ENCODE peak calls at places on chromosome 13, in five cellular contexts. Z is ELR, V is left cardiac atrium, U is ovary, N is islet precursor cell. T is an unnamed sample.

GRCh38 chr13:85486663-85487062 is 312.6 kb downstream of the SLITRK6 start:
- DNase-seq in N (no peak), V (no peak), Z (no peak), U (no peak), T (no peak)

GRCh38 chr13:22270881-22271280 is 600.0 kb downstream of the FGF9 start:
- DNase-seq in U (no peak), N (no peak), Z (no peak), V (no peak), T (no peak)

GRCh38 chr13:106521101-106521799 is 14.2 kb downstream of the EFNB2 start:
- DNase-seq in Z (no peak), N (no peak), U (no peak), V (no peak), T (no peak)

GRCh38 chr13:26379831-26380230 is 125.9 kb downstream of the CDK8 start:
- DNase-seq in V (no peak), N (no peak), U (no peak), Z (no peak), T (no peak)

GRCh38 chr13:83215627-83216026 is 666.6 kb downstream of the SLITRK1 start:
- DNase-seq in U (no peak), Z (peak), V (no peak), N (no peak), T (no peak)

GRCh38 chr13:96934889-96935490 is 59.3 kb downstream of the OXGR1 start:
- DNase-seq in Z (no peak), U (no peak), N (peak), V (no peak), T (no peak)

GRCh38 chr13:23609414-23610186 is 39.4 kb downstream of the TNFRSF19 start:
- DNase-seq in V (no peak), Z (peak), N (no peak), U (peak), T (no peak)

GRCh38 chr13:111479412-111479811 is 159.0 kb downstream of the TEX29 start:
- DNase-seq in U (no peak), Z (no peak), V (no peak), N (no peak), T (no peak)

GRCh38 chr13:91154954-91155353 is 192.5 kb upstream of the MIR17HG start:
- DNase-seq in U (no peak), V (no peak), N (no peak), Z (no peak), T (no peak)

GRCh38 chr13:45048890-45049407 is 59.6 kb downstream of the GPALPP1 start:
- DNase-seq in U (no peak), V (no peak), Z (no peak), N (no peak), T (no peak)

GRCh38 chr13:90686438-90686837 is 661.0 kb upstream of the MIR17HG start:
- DNase-seq in Z (peak), N (no peak), V (no peak), U (no peak), T (no peak)

GRCh38 chr13:111908391-111908790 is 158.6 kb upstream of the SOX1 start:
- DNase-seq in N (peak), U (no peak), Z (no peak), V (no peak), T (no peak)

GRCh38 chr13:71866173-71867091 is 572 bp downstream of the DACH1 start:
- DNase-seq in V (peak), N (peak), Z (peak), U (no peak), T (peak)

GRCh38 chr13:111247552-111247951 is 72.9 kb upstream of the TEX29 start:
- DNase-seq in N (peak), V (no peak), U (no peak), Z (no peak), T (peak)

GRCh38 chr13:99617474-99618255 is 116.4 kb downstream of the TM9SF2 start:
- DNase-seq in U (peak), N (peak), Z (peak), V (peak), T (peak)

GRCh38 chr13:46475586-46475991 is 77.4 kb upstream of the LRCH1 start:
- DNase-seq in U (no peak), Z (peak), V (no peak), N (no peak), T (no peak)

GRCh38 chr13:50015263-50015662 is at the start of gene KCNRG:
- DNase-seq in U (no peak), V (no peak), N (no peak), Z (no peak), T (no peak)

GRCh38 chr13:42101821-42102580 is 53.6 kb downstream of the DGKH start:
- DNase-seq in V (no peak), Z (no peak), N (no peak), U (no peak), T (peak)

GRCh38 chr13:18943273-18943672 is 238.4 kb downstream of the TUBA3C start:
- DNase-seq in V (no peak), U (no peak), Z (no peak), N (no peak), T (no peak)

GRCh38 chr13:111302045-111302722 is 18.3 kb upstream of the TEX29 start:
- DNase-seq in Z (no peak), U (no peak), N (no peak), V (peak), T (no peak)

GRCh38 chr13:35144496-35144895 is 202.4 kb downstream of the NBEA start:
- DNase-seq in U (no peak), V (no peak), Z (peak), N (peak), T (no peak)

GRCh38 chr13:73970413-73971055 is 163.7 kb downstream of the KLF12 start:
- DNase-seq in V (no peak), U (no peak), Z (no peak), N (no peak), T (no peak)

GRCh38 chr13:108084840-108085239 is 130.5 kb downstream of the LIG4 start:
- DNase-seq in N (no peak), U (no peak), Z (no peak), V (no peak), T (no peak)

GRCh38 chr13:20401586-20401957 is 124.1 kb downstream of the CRYL1 start:
- DNase-seq in V (no peak), N (no peak), Z (no peak), U (no peak), T (no peak)

GRCh38 chr13:38624822-38625221 is 62.1 kb upstream of the FREM2 start:
- DNase-seq in Z (no peak), V (no peak), N (no peak), U (no peak), T (no peak)

GRCh38 chr13:42401376-42401775 is 129.4 kb downstream of the AKAP11 start:
- DNase-seq in Z (no peak), N (no peak), U (no peak), V (no peak), T (no peak)

GRCh38 chr13:93505104-93505952 is 278.7 kb downstream of the GPC6 start:
- DNase-seq in N (peak), U (no peak), V (peak), Z (no peak), T (no peak)

GRCh38 chr13:20923272-20923671 is 20.7 kb upstream of the XPO4 start:
- DNase-seq in N (no peak), U (no peak), V (no peak), Z (no peak), T (no peak)

GRCh38 chr13:101660711-101661110 is 208.2 kb downstream of the ITGBL1 start:
- DNase-seq in U (no peak), Z (no peak), V (no peak), N (no peak), T (no peak)

GRCh38 chr13:107351305-107351704 is 783.4 kb upstream of the ARGLU1 start:
- DNase-seq in N (peak), U (no peak), V (no peak), Z (no peak), T (no peak)

GRCh38 chr13:21637296-21637695 is 33.3 kb upstream of the MICU2 start:
- DNase-seq in V (peak), U (no peak), N (no peak), Z (peak), T (no peak)

GRCh38 chr13:97568850-97569249 is 134.9 kb downstream of the RAP2A start:
- DNase-seq in N (peak), U (no peak), Z (no peak), V (no peak), T (no peak)

GRCh38 chr13:73060251-73061160 is 1.7 kb downstream of the KLF5 start:
- DNase-seq in U (no peak), N (peak), V (peak), Z (peak), T (peak)

GRCh38 chr13:26656919-26657318 is 99.4 kb downstream of the WASF3 start:
- DNase-seq in N (no peak), Z (peak), V (no peak), U (no peak), T (no peak)

GRCh38 chr13:51781246-51782022 is 22.5 kb downstream of the DHRS12 start:
- DNase-seq in U (no peak), N (no peak), V (no peak), Z (peak), T (peak)

GRCh38 chr13:107778094-107778493 is 437.2 kb downstream of the LIG4 start:
- DNase-seq in N (no peak), U (no peak), V (no peak), Z (no peak), T (no peak)

GRCh38 chr13:42804244-42804868 is 23.0 kb downstream of the FAM216B start:
- DNase-seq in N (no peak), V (no peak), Z (no peak), U (no peak), T (no peak)

T was measured in psoas muscle.